ENCODE peak calls at places on chromosomes 1 and 21, in nine cellular contexts. I, C, Y, K, T, G, Q, S and R are unnamed samples.

GRCh38 chr1:96234299-96234698 is 487.3 kb upstream of the PTBP2 start:
- DNase-seq in C (peak), Y (peak), G (no peak), K (no peak), T (peak), Q (no peak), I (no peak), S (no peak), R (no peak)

GRCh38 chr21:37416914-37417313 is 50.3 kb downstream of the DYRK1A start:
- DNase-seq in C (no peak), T (no peak), S (no peak), G (no peak), K (no peak), Y (no peak), Q (no peak), I (no peak), R (no peak)

GRCh38 chr1:4928186-4928585 is 273.8 kb downstream of the AJAP1 start:
- DNase-seq in Q (no peak), I (no peak), G (no peak), Y (no peak), C (no peak), K (no peak), S (no peak), T (no peak), R (no peak)

GRCh38 chr1:202590119-202590518 is 120.1 kb downstream of the SYT2 start:
- DNase-seq in Q (no peak), Y (no peak), G (no peak), I (no peak), C (no peak), K (no peak), T (no peak), S (no peak), R (no peak)

GRCh38 chr1:33161061-33161681 is 20.7 kb downstream of the TRIM62 start:
- DNase-seq in T (peak), C (no peak), I (no peak), K (no peak), Q (no peak), S (peak), Y (no peak), G (no peak), R (no peak)

GRCh38 chr1:197912739-197913494 is 4.3 kb upstream of the LHX9 start:
- DNase-seq in Y (no peak), G (no peak), I (no peak), Q (peak), K (no peak), T (no peak), C (no peak), S (no peak), R (no peak)

GRCh38 chr1:54334996-54335395 is 71.2 kb downstream of the SSBP3 start:
- DNase-seq in C (peak), K (no peak), T (no peak), Q (no peak), I (peak), S (no peak), G (no peak), Y (no peak), R (no peak)

GRCh38 chr21:16587671-16588379 is 858.0 kb downstream of the USP25 start:
- DNase-seq in Y (peak), I (peak), K (no peak), T (no peak), G (no peak), C (peak), S (peak), Q (no peak), R (no peak)

GRCh38 chr1:29736582-29737188 is 500.4 kb downstream of the PTPRU start:
- DNase-seq in Y (peak), S (no peak), Q (no peak), G (peak), K (no peak), T (no peak), I (peak), C (peak), R (no peak)

GRCh38 chr1:9027307-9027706 is 1.1 kb upstream of the SLC2A7 start:
- DNase-seq in Q (no peak), G (no peak), T (no peak), K (no peak), S (no peak), Y (no peak), C (no peak), I (no peak), R (no peak)

GRCh38 chr1:81449786-81450185 is 350.9 kb upstream of the ADGRL2 start:
- DNase-seq in Q (no peak), Y (no peak), G (no peak), I (no peak), S (no peak), C (no peak), K (no peak), T (no peak), R (no peak)

GRCh38 chr1:85581138-85581801 is 709 bp downstream of the CCN1 start:
- DNase-seq in K (peak), Q (peak), Y (peak), G (peak), I (peak), T (peak), C (peak), S (peak), R (peak)

GRCh38 chr1:206471993-206472392 is 1.7 kb downstream of the IKBKE start:
- DNase-seq in K (no peak), Q (no peak), C (no peak), T (no peak), Y (no peak), I (no peak), G (no peak), S (peak), R (no peak)

GRCh38 chr1:110068646-110069301 is 1.7 kb downstream of the ALX3 start:
- DNase-seq in S (no peak), Q (peak), C (no peak), I (no peak), G (peak), T (no peak), K (no peak), Y (no peak), R (no peak)

GRCh38 chr1:168794057-168794456 is 65.1 kb upstream of the DPT start:
- DNase-seq in Q (no peak), Y (no peak), S (no peak), G (no peak), C (peak), I (no peak), K (no peak), T (no peak), R (no peak)

GRCh38 chr1:203153051-203153988 is 22.3 kb downstream of the MYBPH start:
- DNase-seq in K (no peak), I (no peak), C (no peak), Y (no peak), Q (no peak), T (no peak), S (peak), G (no peak), R (no peak)

GRCh38 chr1:174274884-174275283 is 115.6 kb downstream of the RABGAP1L start:
- DNase-seq in K (no peak), C (no peak), G (no peak), Y (no peak), Q (no peak), I (no peak), T (no peak), S (no peak), R (no peak)

GRCh38 chr1:13583592-13583963 is at the start of gene PDPN:
- DNase-seq in T (peak), Y (no peak), C (no peak), G (peak), Q (no peak), K (no peak), S (no peak), I (no peak), R (no peak)

GRCh38 chr1:68011786-68012375 is 38.5 kb downstream of the DIRAS3 start:
- DNase-seq in I (peak), G (no peak), K (no peak), S (no peak), C (no peak), Q (no peak), Y (no peak), T (no peak), R (no peak)

GRCh38 chr1:118396824-118397530 is 211.9 kb upstream of the SPAG17 start:
- DNase-seq in G (peak), Q (no peak), K (no peak), I (no peak), T (no peak), Y (no peak), S (no peak), C (peak), R (no peak)

GRCh38 chr1:247373721-247374141 is 42.1 kb upstream of the ZNF496 start:
- DNase-seq in G (peak), Q (peak), C (peak), T (peak), I (no peak), Y (no peak), K (peak), S (no peak), R (no peak)

GRCh38 chr1:181083842-181084605 is 4.5 kb upstream of the IER5 start:
- DNase-seq in K (peak), S (no peak), Q (peak), T (no peak), G (no peak), Y (peak), I (no peak), C (peak), R (no peak)

GRCh38 chr1:227828773-227829172 is 13.3 kb downstream of the PRSS38 start:
- DNase-seq in K (no peak), C (no peak), S (no peak), T (no peak), G (no peak), Y (no peak), Q (no peak), I (no peak), R (no peak)

GRCh38 chr1:24481098-24481497 is 21.5 kb upstream of the RCAN3 start:
- DNase-seq in C (no peak), I (no peak), S (no peak), G (no peak), T (no peak), Y (no peak), K (peak), Q (peak), R (no peak)

GRCh38 chr1:39508857-39509305 is 17.4 kb downstream of the BMP8A start:
- DNase-seq in K (peak), Y (no peak), C (peak), T (no peak), I (no peak), S (peak), G (no peak), Q (no peak), R (peak)
- TF ChIP-seq CTCF in K (no peak), Y (no peak), C (no peak), T (no peak), I (no peak), S (no peak), G (no peak), Q (no peak), R (no peak)

DNA sequence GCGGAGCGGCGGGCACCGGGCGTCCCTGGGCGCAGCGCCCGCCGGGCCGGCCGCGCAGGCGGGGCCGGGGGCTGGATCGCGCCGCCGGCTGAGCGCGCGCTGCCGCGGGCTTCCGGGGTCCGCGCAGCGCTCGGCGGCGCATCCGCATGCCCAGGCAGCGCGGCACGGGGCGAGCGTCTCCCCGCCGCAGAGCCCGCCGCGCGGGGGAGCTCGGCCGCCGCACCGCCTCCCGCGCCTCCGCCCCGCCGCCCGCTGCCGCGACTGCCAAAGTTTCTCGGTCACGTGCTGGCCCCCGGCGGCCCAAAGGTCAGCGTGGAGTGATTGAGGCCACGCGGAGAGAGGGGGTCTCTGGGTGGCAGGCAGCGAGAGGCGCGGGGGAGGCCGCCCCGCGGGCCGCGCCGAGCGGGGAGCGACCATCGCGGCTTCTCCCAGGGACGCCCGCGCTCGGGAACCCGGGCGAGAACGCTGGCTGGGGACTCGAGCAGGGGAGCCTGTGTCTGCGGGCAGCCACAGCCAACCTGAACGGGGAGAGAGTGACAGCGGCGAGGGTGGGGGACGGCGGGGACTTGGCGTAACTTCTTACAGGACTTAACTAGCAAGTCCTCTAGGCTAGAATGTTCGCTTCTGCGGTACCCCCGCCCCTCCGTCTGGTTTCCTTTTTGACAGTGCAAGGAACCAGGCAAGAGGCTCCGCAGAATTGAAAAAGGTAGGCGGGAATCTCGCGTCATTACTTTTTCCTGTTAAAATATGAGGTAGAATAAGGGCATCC is at the start of gene ILDR2:
- DNase-seq in K (peak), S (peak), Y (peak), G (peak), I (peak), Q (peak), T (peak), C (peak), R (no peak)
- TF ChIP-seq CTCF in K (peak), S (peak), Y (no peak), G (no peak), I (no peak), Q (no peak), T (no peak), C (no peak), R (peak)

GRCh38 chr1:207993477-207994445 is 82.8 kb upstream of the CD34 start:
- DNase-seq in C (peak), I (no peak), Q (no peak), G (peak), K (no peak), S (no peak), Y (peak), T (no peak), R (no peak)
- TF ChIP-seq CTCF in C (peak), I (peak), Q (no peak), G (peak), K (peak), S (peak), Y (peak), T (no peak), R (peak)

GRCh38 chr1:150212070-150212469 is 23.8 kb downstream of the ANP32E start:
- DNase-seq in K (no peak), G (no peak), S (no peak), I (no peak), C (no peak), Q (no peak), Y (no peak), T (no peak), R (no peak)

GRCh38 chr1:150210086-150210485 is 25.8 kb downstream of the ANP32E start:
- DNase-seq in G (no peak), T (no peak), I (no peak), C (no peak), S (no peak), K (no peak), Q (no peak), Y (no peak), R (no peak)

GRCh38 chr1:150210741-150211140 is 25.2 kb downstream of the ANP32E start:
- DNase-seq in T (no peak), K (no peak), I (no peak), C (no peak), Q (no peak), S (no peak), G (no peak), Y (no peak), R (no peak)

GRCh38 chr1:150213170-150214098 is 22.5 kb downstream of the ANP32E start:
- DNase-seq in I (peak), T (peak), C (peak), Q (peak), G (peak), K (peak), Y (peak), S (peak), R (peak)
- TF ChIP-seq CTCF in I (peak), T (peak), C (peak), Q (peak), G (no peak), K (peak), Y (no peak), S (peak), R (peak)

GRCh38 chr1:113042336-113043143 is 30.5 kb upstream of the LRIG2 start:
- DNase-seq in Q (peak), S (peak), T (peak), Y (peak), K (peak), C (peak), I (peak), G (peak), R (no peak)
- TF ChIP-seq CTCF in Q (peak), S (peak), T (peak), Y (peak), K (peak), C (peak), I (peak), G (peak), R (peak)